ENCODE peak calls at places on chromosome 4, in eight cellular contexts. T, Q, H, K, B, F, S and A are unnamed samples. For H3K4me1 and H3K9me3, the result is how much of the 10 kb centered on the place peaks cover.

GRCh38 chr4:150379454-150379853 is 202.5 kb upstream of the MAB21L2 start:
- DNase-seq in K (no peak), F (peak), S (no peak), Q (no peak), T (no peak), B (no peak), H (no peak), A (no peak)

GRCh38 chr4:120683902-120684540 is 238.5 kb downstream of the PRDM5 start:
- DNase-seq in H (no peak), Q (no peak), F (no peak), S (no peak), B (no peak), K (no peak), T (no peak), A (no peak)

GRCh38 chr4:183118141-183118540 is 19.1 kb downstream of the WWC2 start:
- DNase-seq in H (no peak), Q (no peak), B (no peak), F (no peak), K (no peak), T (no peak), S (no peak), A (no peak)

GRCh38 chr4:146260521-146260920 is 46.2 kb downstream of the REELD1 start:
- DNase-seq in F (no peak), Q (no peak), T (no peak), H (no peak), S (no peak), K (no peak), B (no peak), A (no peak)

GRCh38 chr4:951186-951585 is 18.9 kb downstream of the TMEM175 start:
- DNase-seq in F (no peak), T (peak), S (no peak), B (no peak), Q (no peak), K (no peak), H (no peak), A (no peak)

GRCh38 chr4:70901607-70901983 is 574 bp upstream of the MOB1B start:
- DNase-seq in F (no peak), B (no peak), Q (no peak), H (no peak), K (no peak), S (no peak), T (no peak), A (no peak)

GRCh38 chr4:141028024-141028529 is 105.2 kb downstream of the RNF150 start:
- DNase-seq in H (no peak), T (no peak), B (no peak), K (no peak), Q (no peak), S (no peak), F (peak), A (no peak)

GRCh38 chr4:183906736-183907651 is 1.9 kb downstream of the STOX2 start:
- DNase-seq in K (no peak), H (no peak), S (no peak), Q (no peak), B (peak), T (no peak), F (no peak), A (no peak)

GRCh38 chr4:94653984-94654609 is 103.7 kb upstream of the BMPR1B start:
- DNase-seq in B (no peak), S (no peak), T (no peak), H (no peak), F (no peak), K (no peak), Q (no peak), A (no peak)

GRCh38 chr4:128289523-128290158 is 2.0 kb upstream of the PGRMC2 start:
- DNase-seq in T (no peak), B (no peak), K (no peak), H (no peak), Q (no peak), F (no peak), S (no peak), A (no peak)

GRCh38 chr4:128288689-128289106 is 1.1 kb upstream of the PGRMC2 start:
- DNase-seq in B (no peak), Q (peak), H (no peak), S (no peak), K (no peak), T (no peak), F (peak), A (no peak)

GRCh38 chr4:128287159-128287870 is at the start of gene PGRMC2:
- DNase-seq in T (no peak), F (peak), Q (peak), H (peak), B (peak), K (no peak), S (peak), A (peak)

GRCh38 chr4:128286474-128287158 is 997 bp downstream of the PGRMC2 start:
- DNase-seq in S (peak), Q (no peak), H (no peak), B (no peak), T (no peak), K (no peak), F (peak), A (no peak)

DNA sequence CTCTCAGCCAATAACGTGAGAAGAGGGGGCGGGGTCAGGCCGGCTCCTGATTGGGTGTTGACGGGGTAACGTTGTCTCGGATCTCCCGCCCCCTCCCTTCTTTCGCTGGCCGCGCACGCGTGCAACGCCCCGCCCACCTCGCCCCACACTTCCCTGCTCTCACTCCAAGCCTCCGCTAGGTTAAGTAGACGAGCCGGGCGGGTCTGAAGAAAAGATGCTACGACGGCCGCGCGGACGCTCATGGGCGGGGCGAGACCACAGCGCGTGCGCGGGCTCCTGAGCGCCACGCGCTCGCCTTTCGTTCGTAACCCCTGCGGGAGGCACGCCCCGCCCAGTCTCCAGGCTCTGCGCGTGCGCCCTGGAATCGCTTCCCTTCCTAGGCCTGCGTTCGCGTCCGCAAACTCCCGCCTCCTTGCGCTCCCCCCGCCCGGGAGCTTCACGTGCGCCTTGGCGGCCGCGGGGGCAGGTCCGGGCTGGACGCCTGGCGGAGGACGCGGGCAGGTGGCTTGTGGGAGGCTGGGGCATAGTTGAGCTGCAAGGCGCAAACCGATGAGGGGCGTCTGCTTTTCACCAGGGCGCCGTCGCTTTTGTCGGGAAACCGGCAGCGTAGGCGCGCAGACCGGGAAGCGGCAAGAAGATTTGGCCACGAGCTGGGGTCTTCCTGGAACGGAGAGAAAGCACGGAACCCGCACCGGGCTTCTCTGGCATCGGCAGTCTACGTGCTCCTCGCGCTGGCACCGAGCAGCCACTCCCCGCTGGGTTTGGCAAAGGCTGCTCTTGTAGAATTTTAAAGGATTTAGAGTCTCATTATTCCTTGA is 467 bp upstream of the PGRMC2 start:
- DNase-seq in H (peak), F (peak), K (peak), Q (peak), S (peak), B (peak), T (peak), A (peak)
- TF ChIP-seq POLR2A in H (peak), F (peak), K (peak), Q (peak), S (peak), B (no peak), T (no peak), A (peak)

GRCh38 chr4:82216231-82216630 is 157.6 kb downstream of the HNRNPD start:
- DNase-seq in H (no peak), T (no peak), B (no peak), Q (no peak), S (no peak), K (no peak), F (no peak), A (no peak)
- H3K4me1 ChIP-seq in H (under half), T (under half), B (under half), Q (under half), S (under half), K (under half), F (under half), A (under half)

GRCh38 chr4:14396183-14396582 is 606.1 kb upstream of the CPEB2 start:
- DNase-seq in Q (no peak), S (no peak), H (no peak), F (no peak), T (no peak), B (no peak), K (no peak), A (no peak)
- H3K9me3 ChIP-seq in Q (under half), S (under half), H (under half), F (under half), T (under half), B (under half), K (under half), A (under half)

DNA sequence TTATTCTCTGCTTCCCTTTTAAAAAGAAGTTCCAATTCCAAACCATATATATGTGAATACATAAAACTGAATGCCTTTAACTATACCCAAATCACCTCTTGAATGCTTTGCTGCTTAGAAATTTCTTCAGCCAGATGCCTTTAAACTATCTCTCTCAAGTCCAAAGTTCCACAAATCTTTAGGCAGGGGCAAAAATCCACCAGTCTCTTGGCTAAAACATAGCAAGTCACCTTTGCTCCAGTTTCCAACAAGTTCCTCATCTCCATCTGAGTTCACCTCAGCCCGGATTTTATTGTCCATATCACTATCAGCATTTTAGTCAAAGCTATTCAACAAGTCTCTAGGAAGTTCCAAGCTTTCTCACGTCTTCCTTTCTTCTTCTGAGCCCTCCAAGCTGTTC is 49.8 kb downstream of the SULT1B1 start:
- DNase-seq in B (no peak), F (no peak), T (no peak), K (no peak), H (no peak), S (no peak), Q (no peak), A (no peak)
- TF ChIP-seq POLR2A in B (no peak), F (no peak), T (no peak), K (no peak), H (no peak), S (no peak), Q (no peak), A (no peak)

DNA sequence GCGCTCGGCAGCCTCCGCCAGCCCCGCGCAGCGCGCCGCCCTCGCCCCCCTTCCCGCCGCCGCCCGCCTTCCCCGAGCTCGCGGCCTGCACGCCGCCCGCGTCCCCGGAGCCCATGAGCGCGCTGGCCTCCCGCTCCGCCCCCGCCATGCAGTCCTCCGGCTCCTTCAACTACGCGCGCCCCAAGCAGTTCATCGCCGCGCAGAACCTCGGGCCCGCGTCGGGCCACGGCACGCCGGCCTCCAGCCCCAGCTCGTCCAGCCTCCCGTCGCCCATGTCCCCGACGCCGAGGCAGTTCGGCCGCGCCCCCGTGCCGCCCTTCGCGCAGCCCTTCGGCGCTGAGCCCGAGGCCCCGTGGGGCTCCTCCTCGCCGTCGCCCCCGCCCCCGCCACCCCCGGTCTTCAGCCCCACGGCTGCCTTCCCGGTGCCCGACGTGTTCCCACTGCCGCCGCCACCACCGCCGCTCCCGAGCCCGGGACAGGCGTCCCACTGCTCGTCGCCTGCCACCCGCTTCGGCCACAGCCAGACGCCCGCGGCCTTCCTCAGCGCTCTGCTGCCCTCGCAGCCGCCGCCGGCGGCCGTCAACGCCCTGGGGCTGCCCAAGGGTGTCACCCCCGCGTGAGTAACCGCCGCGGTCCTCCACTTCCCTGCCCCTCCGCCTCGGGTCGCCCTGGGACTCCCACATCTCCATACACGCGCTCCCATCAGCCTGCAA is 132.1 kb downstream of the CBR4 start:
- DNase-seq in F (no peak), H (no peak), Q (no peak), T (peak), S (no peak), K (peak), B (peak), A (no peak)
- H3K4me1 ChIP-seq in F (under half), H (under half), Q (under half), T (under half), S (under half), K (under half), B (half or more), A (under half)

DNA sequence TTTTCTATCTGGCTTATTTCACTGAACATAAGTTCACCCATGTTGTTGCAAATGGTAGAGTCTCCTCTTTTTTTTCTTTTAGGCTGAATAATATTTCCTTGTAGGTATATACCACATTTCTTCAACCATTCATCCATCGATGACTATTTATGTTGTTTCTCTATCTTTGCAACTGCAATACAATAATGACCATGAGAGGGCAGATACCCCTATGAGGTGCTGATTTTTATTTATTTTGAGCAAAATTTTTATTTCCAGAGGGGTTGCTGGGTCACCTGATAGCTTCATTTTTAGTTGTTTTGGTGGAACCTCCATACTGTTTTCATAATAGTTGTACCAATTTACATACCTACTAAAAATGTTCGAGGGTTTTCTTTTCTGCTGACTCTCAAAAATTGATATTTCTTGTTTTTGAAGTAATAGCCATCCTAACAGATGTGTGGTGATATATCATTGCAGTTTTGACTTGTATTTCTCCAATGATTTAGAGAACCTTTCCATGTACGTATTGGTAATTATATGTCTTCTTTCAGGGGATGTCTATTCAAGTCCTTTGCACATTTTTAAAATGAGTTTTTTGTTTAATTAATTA is 1697.0 kb downstream of the PCDH7 start:
- DNase-seq in B (no peak), S (no peak), Q (no peak), K (no peak), F (no peak), T (no peak), H (no peak), A (no peak)
- H3K9me3 ChIP-seq in B (under half), S (under half), Q (under half), K (under half), F (under half), T (under half), H (under half), A (under half)

GRCh38 chr4:87932718-87933136 is 42.8 kb upstream of the SPP1 start:
- DNase-seq in H (no peak), F (no peak), Q (no peak), K (no peak), S (no peak), T (no peak), B (no peak), A (no peak)
- TF ChIP-seq POLR2A in H (no peak), F (no peak), Q (no peak), K (no peak), S (no peak), T (no peak), B (no peak), A (no peak)